ENCODE peak calls at places on chromosomes 7 and 10, in five cellular contexts. N is NCI-H524 treated with DMSO at 0.1 percent for 48 hours, L is activated gamma-delta T cell treated with Interleukin-2 at 50 U/mL for 16 hours, C is foreskin fibroblast, W is fibroblast of lung. Q is an unnamed sample.

GRCh38 chr7:72326365-72326764 is 85.8 kb downstream of the CALN1 start:
- DNase-seq in N (no peak), L (no peak), C (no peak), W (no peak), Q (no peak)

GRCh38 chr7:136925049-136925448 is 56.6 kb downstream of the CHRM2 start:
- DNase-seq in N (no peak), W (peak), L (no peak), C (no peak), Q (no peak)

GRCh38 chr10:29435809-29436501 is 147.1 kb downstream of the LYZL1 start:
- DNase-seq in L (no peak), W (peak), N (no peak), C (peak), Q (peak)

GRCh38 chr7:150406565-150407421 is 27.7 kb downstream of the ZNF775 start:
- DNase-seq in N (no peak), W (no peak), L (no peak), C (no peak), Q (peak)

GRCh38 chr7:77450054-77450453 is 33.9 kb upstream of the GSAP start:
- DNase-seq in N (no peak), W (peak), C (peak), L (no peak), Q (no peak)

GRCh38 chr10:92279297-92279696 is 11.6 kb downstream of the CPEB3 start:
- DNase-seq in L (no peak), W (no peak), C (no peak), N (no peak), Q (no peak)

GRCh38 chr10:50310560-50311174 is 59.4 kb upstream of the ASAH2 start:
- DNase-seq in L (peak), N (no peak), C (no peak), W (no peak), Q (peak)

GRCh38 chr7:130996205-130996840 is 262.3 kb upstream of the KLF14 start:
- DNase-seq in N (no peak), L (no peak), W (no peak), C (no peak), Q (peak)

GRCh38 chr7:112449353-112449752 is 907 bp upstream of the IFRD1 start:
- DNase-seq in W (peak), N (no peak), C (peak), L (peak), Q (peak)

GRCh38 chr10:104336829-104337526 is 1.3 kb downstream of the ITPRIP start:
- DNase-seq in L (no peak), C (no peak), W (peak), N (no peak), Q (peak)

GRCh38 chr10:51524041-51524440 is 175.4 kb downstream of the CSTF2T start:
- DNase-seq in W (no peak), L (no peak), C (peak), N (no peak), Q (no peak)

GRCh38 chr10:58424176-58424575 is 39.0 kb downstream of the TFAM start:
- DNase-seq in W (peak), N (no peak), L (no peak), C (no peak), Q (no peak)

GRCh38 chr10:1448252-1448901 is 288.9 kb downstream of the ADARB2 start:
- DNase-seq in C (no peak), L (no peak), N (no peak), W (no peak), Q (no peak)

GRCh38 chr7:134768243-134768642 is 11.2 kb upstream of the CALD1 start:
- DNase-seq in C (no peak), L (no peak), W (no peak), N (no peak), Q (no peak)

GRCh38 chr7:51327287-51327717 is 10.7 kb upstream of the COBL start:
- DNase-seq in W (no peak), L (no peak), N (no peak), C (no peak), Q (no peak)

GRCh38 chr7:52555805-52556204 is 479.6 kb upstream of the POM121L12 start:
- DNase-seq in L (no peak), N (no peak), W (no peak), C (no peak), Q (no peak)

GRCh38 chr10:111801841-111802240 is 381.7 kb downstream of the GPAM start:
- DNase-seq in N (no peak), L (no peak), C (no peak), W (no peak), Q (no peak)

GRCh38 chr10:27413387-27413786 is 90.7 kb upstream of the RAB18 start:
- DNase-seq in W (no peak), C (no peak), N (no peak), L (no peak), Q (no peak)

GRCh38 chr7:2968616-2969397 is 74.9 kb downstream of the CARD11 start:
- DNase-seq in W (no peak), N (no peak), C (no peak), L (no peak), Q (no peak)

GRCh38 chr7:158276414-158277218 is 311.0 kb downstream of the PTPRN2 start:
- DNase-seq in C (no peak), L (no peak), W (no peak), N (no peak), Q (no peak)

GRCh38 chr10:17984056-17984455 is 32.3 kb downstream of the SLC39A12 start:
- DNase-seq in C (peak), W (peak), N (no peak), L (no peak), Q (no peak)

GRCh38 chr10:5292196-5292735 is 72.5 kb upstream of the UCN3 start:
- DNase-seq in C (no peak), L (no peak), W (no peak), N (no peak), Q (no peak)

GRCh38 chr10:22002531-22003110 is 909 bp downstream of the DNAJC1 start:
- DNase-seq in L (peak), W (peak), N (no peak), C (peak), Q (peak)

GRCh38 chr7:158355456-158356065 is 232.1 kb downstream of the PTPRN2 start:
- DNase-seq in C (no peak), N (no peak), W (no peak), L (no peak), Q (peak)

GRCh38 chr7:107029061-107029763 is 15.3 kb upstream of the PRKAR2B start:
- DNase-seq in L (no peak), N (no peak), W (no peak), C (no peak), Q (no peak)

GRCh38 chr10:23351914-23352313 is 7.3 kb upstream of the C10orf67 start:
- DNase-seq in C (peak), N (no peak), L (no peak), W (peak), Q (no peak)

GRCh38 chr7:66529889-66530615 is 98.6 kb upstream of the KCTD7 start:
- DNase-seq in N (no peak), C (no peak), L (no peak), W (peak), Q (no peak)

Q was measured in HepG2.